ENCODE peak calls at places on chromosomes 16 and 17, in four cellular contexts. One of them, this sample, is unnamed.

GRCh38 chr17:44502598-44503079 is 567 bp downstream of the GPATCH8 start:
- DNase-seq in K562: peak
- DNase-seq in WTC11: no peak
- DNase-seq in HepG2: no peak
- DNase-seq in this sample: no peak

GRCh38 chr16:10370096-10370726 is 15.7 kb upstream of the ATF7IP2 start:
- DNase-seq in K562: no peak
- DNase-seq in WTC11: no peak
- DNase-seq in HepG2: no peak
- DNase-seq in this sample: peak

GRCh38 chr16:49470550-49470949 is 96.9 kb downstream of the C16orf78 start:
- DNase-seq in K562: no peak
- DNase-seq in WTC11: no peak
- DNase-seq in HepG2: no peak
- DNase-seq in this sample: no peak

GRCh38 chr17:50110591-50111349 is 15.6 kb downstream of the PDK2 start:
- DNase-seq in K562: no peak
- DNase-seq in WTC11: no peak
- DNase-seq in HepG2: no peak
- DNase-seq in this sample: no peak

GRCh38 chr17:12027658-12028057 is 7.0 kb downstream of the MAP2K4 start:
- DNase-seq in K562: no peak
- DNase-seq in WTC11: no peak
- DNase-seq in HepG2: no peak
- DNase-seq in this sample: no peak

GRCh38 chr17:5237541-5238016 is 2.9 kb upstream of the SCIMP start:
- DNase-seq in K562: peak
- DNase-seq in WTC11: peak
- DNase-seq in HepG2: peak
- DNase-seq in this sample: peak

GRCh38 chr17:78990349-78991016 is 10.8 kb upstream of the LGALS3BP start:
- DNase-seq in K562: no peak
- DNase-seq in WTC11: no peak
- DNase-seq in HepG2: no peak
- DNase-seq in this sample: no peak

GRCh38 chr17:51185763-51186332 is 19.6 kb downstream of the NME2 start:
- DNase-seq in K562: no peak
- DNase-seq in WTC11: no peak
- DNase-seq in HepG2: no peak
- DNase-seq in this sample: no peak

GRCh38 chr16:68823401-68823800 is 19.9 kb upstream of the TANGO6 start:
- DNase-seq in K562: no peak
- DNase-seq in WTC11: peak
- DNase-seq in HepG2: no peak
- DNase-seq in this sample: no peak

GRCh38 chr17:40542562-40543411 is 22.5 kb downstream of the CCR7 start:
- DNase-seq in K562: no peak
- DNase-seq in WTC11: peak
- DNase-seq in HepG2: peak
- DNase-seq in this sample: no peak

GRCh38 chr17:8649157-8650118 is 18.9 kb upstream of the MYH10 start:
- DNase-seq in K562: no peak
- DNase-seq in WTC11: no peak
- DNase-seq in HepG2: no peak
- DNase-seq in this sample: no peak

GRCh38 chr17:50661795-50662391 is 27.2 kb downstream of the ABCC3 start:
- DNase-seq in K562: peak
- DNase-seq in WTC11: no peak
- DNase-seq in HepG2: peak
- DNase-seq in this sample: no peak

GRCh38 chr16:87465306-87465705 is 27.5 kb downstream of the ZCCHC14 start:
- DNase-seq in K562: peak
- DNase-seq in WTC11: no peak
- DNase-seq in HepG2: peak
- DNase-seq in this sample: no peak

GRCh38 chr16:73000020-73000906 is 47.7 kb downstream of the ZFHX3 start:
- DNase-seq in K562: no peak
- DNase-seq in WTC11: no peak
- DNase-seq in HepG2: peak
- DNase-seq in this sample: no peak

GRCh38 chr17:74008196-74008595 is 195.3 kb upstream of the RPL38 start:
- DNase-seq in K562: no peak
- DNase-seq in WTC11: peak
- DNase-seq in HepG2: peak
- DNase-seq in this sample: no peak
- TF ChIP-seq TCF7 in K562: no peak
- TF ChIP-seq TCF7 in WTC11: no peak
- TF ChIP-seq TCF7 in HepG2: no peak
- TF ChIP-seq TCF7 in this sample: no peak

GRCh38 chr17:80396680-80397387 is 18.1 kb upstream of the ENDOV start:
- DNase-seq in K562: no peak
- DNase-seq in WTC11: no peak
- DNase-seq in HepG2: no peak
- DNase-seq in this sample: no peak

GRCh38 chr17:80395402-80396151 is 19.4 kb upstream of the ENDOV start:
- DNase-seq in K562: no peak
- DNase-seq in WTC11: no peak
- DNase-seq in HepG2: no peak
- DNase-seq in this sample: no peak

GRCh38 chr17:80393491-80393890 is 21.5 kb upstream of the ENDOV start:
- DNase-seq in K562: no peak
- DNase-seq in WTC11: no peak
- DNase-seq in HepG2: no peak
- DNase-seq in this sample: no peak

GRCh38 chr17:80393961-80394360 is 21.0 kb upstream of the ENDOV start:
- DNase-seq in K562: no peak
- DNase-seq in WTC11: no peak
- DNase-seq in HepG2: no peak
- DNase-seq in this sample: no peak

DNA sequence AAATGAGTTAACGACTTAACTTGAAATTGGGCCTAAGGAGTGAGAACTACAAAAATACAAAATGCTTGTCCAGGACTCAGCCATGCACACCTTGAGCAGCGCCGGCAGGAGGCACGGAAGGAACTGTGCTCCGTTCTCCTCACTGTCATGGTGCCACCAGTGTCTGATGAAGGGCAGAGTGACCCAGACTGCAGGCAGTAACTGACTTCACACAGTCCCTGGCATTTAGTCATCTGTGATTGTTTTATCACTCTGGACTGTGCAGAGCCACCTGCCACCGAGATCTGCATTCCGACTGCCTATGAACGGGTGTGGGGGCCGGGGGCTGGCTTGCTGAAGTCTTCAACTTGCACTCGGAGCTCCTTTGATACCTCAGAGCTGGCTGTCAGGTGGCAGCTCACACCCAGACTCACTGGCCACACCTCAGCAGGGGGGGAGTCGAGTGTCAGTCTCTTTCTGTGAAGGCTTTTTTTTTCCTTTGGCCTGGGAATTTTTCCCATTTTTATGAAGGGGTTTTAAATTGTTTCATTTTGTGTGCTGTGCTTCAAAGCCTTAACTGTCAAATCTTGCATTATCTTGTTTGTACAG is 20.2 kb upstream of the ENDOV start:
- DNase-seq in K562: no peak
- DNase-seq in WTC11: no peak
- DNase-seq in HepG2: no peak
- DNase-seq in this sample: no peak
- TF ChIP-seq ATF2 in K562: no peak
- TF ChIP-seq ATF2 in WTC11: no peak
- TF ChIP-seq ATF2 in HepG2: no peak
- TF ChIP-seq ATF2 in this sample: no peak

GRCh38 chr16:51576498-51576897 is 425.4 kb upstream of the SALL1 start:
- DNase-seq in K562: no peak
- DNase-seq in WTC11: no peak
- DNase-seq in HepG2: no peak
- DNase-seq in this sample: no peak

GRCh38 chr16:51573191-51573590 is 422.1 kb upstream of the SALL1 start:
- DNase-seq in K562: no peak
- DNase-seq in WTC11: no peak
- DNase-seq in HepG2: no peak
- DNase-seq in this sample: no peak

GRCh38 chr16:51577621-51578303 is 426.7 kb upstream of the SALL1 start:
- DNase-seq in K562: no peak
- DNase-seq in WTC11: no peak
- DNase-seq in HepG2: no peak
- DNase-seq in this sample: peak
- TF ChIP-seq TCF7 in K562: no peak
- TF ChIP-seq TCF7 in WTC11: no peak
- TF ChIP-seq TCF7 in HepG2: no peak
- TF ChIP-seq TCF7 in this sample: no peak

GRCh38 chr16:53078765-53079484 is 24.1 kb downstream of the CHD9 start:
- DNase-seq in K562: no peak
- DNase-seq in WTC11: no peak
- DNase-seq in HepG2: no peak
- DNase-seq in this sample: no peak
- TF ChIP-seq ATF2 in K562: no peak
- TF ChIP-seq ATF2 in WTC11: no peak
- TF ChIP-seq ATF2 in HepG2: no peak
- TF ChIP-seq ATF2 in this sample: no peak

GRCh38 chr16:89040861-89041570 is 52.6 kb upstream of the ACSF3 start:
- DNase-seq in K562: no peak
- DNase-seq in WTC11: no peak
- DNase-seq in HepG2: no peak
- DNase-seq in this sample: no peak

GRCh38 chr16:89043636-89044393 is 49.8 kb upstream of the ACSF3 start:
- DNase-seq in K562: no peak
- DNase-seq in WTC11: no peak
- DNase-seq in HepG2: no peak
- DNase-seq in this sample: no peak

GRCh38 chr16:89040391-89040790 is 53.3 kb upstream of the ACSF3 start:
- DNase-seq in K562: no peak
- DNase-seq in WTC11: no peak
- DNase-seq in HepG2: no peak
- DNase-seq in this sample: no peak

GRCh38 chr16:89042711-89043551 is 50.7 kb upstream of the ACSF3 start:
- DNase-seq in K562: no peak
- DNase-seq in WTC11: no peak
- DNase-seq in HepG2: no peak
- DNase-seq in this sample: no peak

DNA sequence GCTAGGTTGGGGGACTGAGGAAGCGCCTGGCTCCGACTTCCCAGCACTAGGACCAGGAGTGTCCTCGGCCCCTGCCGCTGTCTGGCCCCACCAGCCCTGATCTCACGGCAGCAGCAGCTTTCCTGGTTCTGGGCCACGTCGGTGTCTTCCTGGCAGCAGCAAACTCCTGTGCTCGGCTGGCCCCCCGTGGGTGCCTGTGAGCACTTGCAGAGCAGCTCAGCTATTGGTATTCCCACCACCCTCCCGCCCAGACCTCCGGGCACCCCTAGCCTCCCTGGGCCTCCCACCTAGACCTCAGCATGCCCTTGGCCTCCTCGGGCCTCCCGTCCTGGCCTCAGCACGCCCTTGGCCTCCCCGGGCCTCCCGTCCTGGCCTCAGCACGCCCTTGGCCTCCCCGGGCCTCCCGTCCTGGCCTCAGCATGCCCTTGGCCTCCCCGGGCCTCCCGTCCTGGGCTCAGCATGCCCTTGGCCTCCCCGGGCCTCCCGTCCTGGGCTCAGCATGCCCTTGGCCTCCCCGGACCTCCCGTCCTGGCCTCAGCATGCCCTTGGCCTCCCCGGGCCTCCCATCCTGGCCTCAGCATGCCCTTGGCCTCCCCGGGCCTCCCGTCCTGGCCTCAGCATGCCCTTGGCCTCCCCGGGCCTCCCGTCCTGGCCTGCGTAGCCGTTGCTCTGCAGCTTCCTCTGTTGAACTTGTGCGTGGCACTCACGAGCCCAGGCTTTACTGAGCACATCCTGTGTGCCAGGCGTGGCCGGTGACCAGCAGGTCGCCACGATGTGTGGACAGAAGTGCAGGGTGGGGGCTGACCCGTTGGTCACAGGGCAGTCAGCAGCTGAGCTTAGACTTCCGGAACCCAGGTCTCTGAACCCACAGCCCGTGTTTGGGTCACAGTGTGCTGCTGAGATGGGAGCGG is 51.8 kb upstream of the ACSF3 start:
- DNase-seq in K562: no peak
- DNase-seq in WTC11: no peak
- DNase-seq in HepG2: no peak
- DNase-seq in this sample: no peak
- TF ChIP-seq TCF7 in K562: no peak
- TF ChIP-seq TCF7 in WTC11: no peak
- TF ChIP-seq TCF7 in HepG2: no peak
- TF ChIP-seq TCF7 in this sample: no peak

GRCh38 chr17:42274812-42275526 is 1.2 kb downstream of the STAT5B start:
- DNase-seq in K562: no peak
- DNase-seq in WTC11: no peak
- DNase-seq in HepG2: no peak
- DNase-seq in this sample: no peak

GRCh38 chr17:42277342-42277712 is 1.1 kb upstream of the STAT5B start:
- DNase-seq in K562: no peak
- DNase-seq in WTC11: no peak
- DNase-seq in HepG2: no peak
- DNase-seq in this sample: no peak

GRCh38 chr17:42275527-42276358 is 448 bp downstream of the STAT5B start:
- DNase-seq in K562: peak
- DNase-seq in WTC11: peak
- DNase-seq in HepG2: no peak
- DNase-seq in this sample: no peak

GRCh38 chr17:42276359-42276608 is at the start of gene STAT5B:
- DNase-seq in K562: peak
- DNase-seq in WTC11: peak
- DNase-seq in HepG2: no peak
- DNase-seq in this sample: no peak

DNA sequence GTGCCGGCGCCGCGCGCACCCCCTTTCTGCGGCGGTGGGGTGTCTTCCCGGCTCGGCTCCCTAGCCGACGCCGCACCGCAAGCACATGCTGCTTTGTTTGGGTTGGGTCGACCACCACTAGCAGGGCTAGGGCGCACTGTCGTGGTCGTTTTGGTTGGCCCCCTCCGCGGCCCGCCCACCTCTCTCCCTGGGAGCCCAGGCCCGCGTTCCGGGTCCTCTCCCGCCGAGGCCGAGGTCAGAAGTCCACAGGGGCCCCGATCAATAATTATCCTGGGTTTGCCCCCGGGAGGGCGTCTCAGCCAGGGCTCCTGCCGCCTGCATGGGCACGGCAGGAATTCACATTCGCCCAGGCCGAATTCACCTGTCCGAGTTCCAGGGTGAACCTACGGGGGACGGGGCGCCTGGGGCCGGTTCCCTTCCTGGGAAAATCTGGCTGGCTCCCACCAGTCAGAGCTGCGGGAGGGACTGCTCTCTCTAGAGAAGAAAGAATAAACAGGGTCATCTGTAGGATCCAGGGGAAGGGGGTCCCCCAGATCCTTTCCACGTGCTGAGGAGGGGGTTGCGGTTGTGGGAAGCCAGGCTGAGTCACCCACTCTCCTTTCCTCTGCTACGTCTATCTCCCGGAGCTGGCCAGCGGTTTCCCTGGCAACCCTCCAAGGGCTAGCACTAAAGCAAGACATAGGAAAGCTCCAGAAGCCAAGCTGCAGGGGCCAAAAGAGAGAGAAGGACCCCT is 584 bp upstream of the STAT5B start:
- DNase-seq in K562: peak
- DNase-seq in WTC11: peak
- DNase-seq in HepG2: peak
- DNase-seq in this sample: no peak
- TF ChIP-seq ATF2 in K562: no peak
- TF ChIP-seq ATF2 in WTC11: no peak
- TF ChIP-seq ATF2 in HepG2: peak
- TF ChIP-seq ATF2 in this sample: no peak

This sample was measured in GM12878.